ENCODE peak calls at places on chromosomes 2 and 18, in nine cellular contexts. U is stomach, I is ovary, P is A549, K is HepG2, Q is tibial nerve, N is GM12878, Y is K562, W is H1. X is an unnamed sample.

GRCh38 chr18:63376493-63377053 is 9.6 kb upstream of the KDSR start:
- DNase-seq in K (no peak), W (no peak), U (no peak), N (no peak), I (no peak), Q (no peak), Y (no peak), P (no peak), X (no peak)

GRCh38 chr2:113176696-113177355 is 3.1 kb downstream of the PSD4 start:
- DNase-seq in W (no peak), Y (no peak), P (no peak), U (no peak), Q (no peak), I (no peak), N (no peak), K (no peak), X (no peak)

GRCh38 chr2:218605438-218605837 is 2.3 kb upstream of the PLCD4 start:
- DNase-seq in Y (no peak), K (no peak), W (no peak), P (no peak), U (no peak), N (no peak), I (no peak), Q (no peak), X (no peak)

GRCh38 chr2:45184606-45185005 is 175.4 kb upstream of the SIX2 start:
- DNase-seq in N (no peak), U (no peak), Q (no peak), P (peak; percentile 29), Y (no peak), K (no peak), I (no peak), W (no peak), X (no peak)

GRCh38 chr2:20657522-20658235 is 6.8 kb upstream of the HS1BP3 start:
- DNase-seq in Q (no peak), Y (no peak), U (no peak), N (no peak), K (no peak), I (peak; percentile 21), P (no peak), W (no peak), X (no peak)

GRCh38 chr2:102708847-102709559 is 52.8 kb upstream of the TMEM182 start:
- DNase-seq in K (peak; percentile 80), W (no peak), Y (no peak), Q (no peak), N (no peak), P (peak; percentile 76), I (no peak), U (no peak), X (no peak)

GRCh38 chr2:8134105-8134903 is 547.6 kb upstream of the ID2 start:
- DNase-seq in N (no peak), U (no peak), W (no peak), I (no peak), Q (no peak), K (peak; percentile 60), P (no peak), Y (no peak), X (no peak)

GRCh38 chr2:171260471-171261424 is 100.1 kb upstream of the TLK1 start:
- DNase-seq in P (no peak), K (peak; percentile 32), I (no peak), Y (no peak), Q (no peak), W (peak; percentile 53), U (no peak), N (peak; percentile 55), X (no peak)

GRCh38 chr2:234881413-234882241 is 70.2 kb upstream of the SH3BP4 start:
- DNase-seq in Y (peak; percentile 97), N (no peak), Q (peak; percentile 64), W (peak; percentile 64), P (peak; percentile 94), I (peak; percentile 95), U (peak; percentile 88), K (peak; percentile 98), X (peak; percentile 72)

GRCh38 chr2:29228947-29229346 is 113.7 kb downstream of the CLIP4 start:
- DNase-seq in N (no peak), Y (no peak), P (no peak), U (no peak), I (no peak), W (no peak), K (no peak), Q (no peak), X (no peak)

GRCh38 chr2:162317910-162318279 is 589 bp downstream of the IFIH1 start:
- DNase-seq in P (no peak), K (no peak), U (peak; percentile 33), I (peak; percentile 47), N (no peak), Y (no peak), W (no peak), Q (no peak), X (no peak)

GRCh38 chr2:197975956-197976519 is 171.6 kb downstream of the PLCL1 start:
- DNase-seq in Q (no peak), Y (no peak), I (no peak), U (no peak), N (no peak), W (no peak), K (no peak), P (no peak), X (no peak)

GRCh38 chr2:197972587-197972986 is 168.2 kb downstream of the PLCL1 start:
- DNase-seq in P (no peak), W (no peak), U (no peak), K (no peak), Y (no peak), Q (no peak), N (no peak), I (no peak), X (no peak)

GRCh38 chr2:197973772-197974171 is 169.4 kb downstream of the PLCL1 start:
- DNase-seq in I (no peak), Y (no peak), N (no peak), U (no peak), P (no peak), W (no peak), Q (no peak), K (no peak), X (no peak)

GRCh38 chr2:197969391-197969893 is 165.0 kb downstream of the PLCL1 start:
- DNase-seq in N (no peak), Q (no peak), U (no peak), Y (peak; percentile 11), I (no peak), P (no peak), W (no peak), K (no peak), X (no peak)

GRCh38 chr2:197972017-197972416 is 167.6 kb downstream of the PLCL1 start:
- DNase-seq in U (peak; percentile 43), K (no peak), W (no peak), N (no peak), Q (peak; percentile 87), Y (no peak), I (no peak), P (no peak), X (peak; percentile 74)
- TF ChIP-seq EP300 in U (no peak), K (no peak), W (no peak), N (no peak), Q (peak; percentile 79), Y (no peak), I (no peak), P (no peak), X (no peak)

DNA sequence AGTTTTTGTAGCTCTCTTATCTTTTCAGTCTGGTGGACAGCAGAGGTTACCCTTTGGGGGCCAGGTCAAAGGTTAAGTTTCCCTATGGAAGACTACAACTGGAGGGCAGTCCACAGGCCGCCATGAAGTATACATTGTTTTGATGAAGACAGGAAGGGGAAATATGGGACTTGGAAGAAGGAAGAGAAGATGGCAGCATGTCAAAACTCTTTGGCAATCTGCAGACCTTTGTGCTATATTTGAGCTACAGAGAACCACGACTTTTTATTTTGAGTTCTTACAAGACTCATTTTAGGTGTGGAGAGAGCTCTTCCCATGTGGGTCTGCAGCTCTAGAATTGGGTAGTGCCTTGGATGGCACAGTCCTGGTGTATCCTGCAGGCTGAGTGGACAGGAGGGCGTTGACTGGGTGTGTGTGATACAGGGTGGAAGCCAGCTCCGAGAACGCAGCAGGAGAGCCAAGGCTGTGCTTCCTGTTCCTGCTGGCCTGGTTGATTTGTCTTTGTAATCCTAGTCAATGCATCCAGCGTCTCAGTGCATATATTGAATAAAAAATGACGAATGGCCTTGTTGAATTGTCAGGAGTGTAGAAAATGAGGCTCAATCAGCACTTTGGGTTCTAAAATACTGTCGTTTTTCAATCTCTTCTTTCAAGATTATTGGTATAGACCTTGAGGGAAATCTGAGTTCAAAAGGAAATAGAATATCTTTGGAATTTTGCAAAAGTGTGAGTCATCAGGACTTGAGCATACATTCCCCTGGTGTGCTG is 11.5 kb downstream of the ITGA6 start:
- DNase-seq in K (no peak), W (no peak), I (no peak), N (no peak), Q (no peak), Y (no peak), P (peak; percentile 50), U (peak; percentile 65), X (no peak)
- H3K4me3 ChIP-seq in K (no peak overlapping the region), W (no peak overlapping the region), I (no peak overlapping the region), N (no peak overlapping the region), Q (no peak overlapping the region), Y (no peak overlapping the region), P (peak overlapping the region; percentile 6), U (no peak overlapping the region), X (no peak overlapping the region)

GRCh38 chr2:241988146-241988545 is 118.6 kb downstream of the RTP5 start:
- DNase-seq in U (no peak), I (no peak), Y (no peak), N (no peak), W (no peak), K (no peak), Q (no peak), P (no peak), X (no peak)

GRCh38 chr2:241986836-241987641 is 117.5 kb downstream of the RTP5 start:
- DNase-seq in Y (no peak), P (no peak), W (no peak), Q (no peak), I (no peak), K (no peak), U (no peak), N (no peak), X (no peak)

GRCh38 chr2:241990466-241990865 is 120.9 kb downstream of the RTP5 start:
- DNase-seq in K (no peak), N (no peak), P (no peak), Y (no peak), W (no peak), I (no peak), Q (no peak), U (no peak), X (no peak)

GRCh38 chr2:241987726-241988125 is 118.2 kb downstream of the RTP5 start:
- DNase-seq in K (no peak), N (no peak), Q (no peak), I (no peak), U (no peak), Y (no peak), W (no peak), P (no peak), X (no peak)

DNA sequence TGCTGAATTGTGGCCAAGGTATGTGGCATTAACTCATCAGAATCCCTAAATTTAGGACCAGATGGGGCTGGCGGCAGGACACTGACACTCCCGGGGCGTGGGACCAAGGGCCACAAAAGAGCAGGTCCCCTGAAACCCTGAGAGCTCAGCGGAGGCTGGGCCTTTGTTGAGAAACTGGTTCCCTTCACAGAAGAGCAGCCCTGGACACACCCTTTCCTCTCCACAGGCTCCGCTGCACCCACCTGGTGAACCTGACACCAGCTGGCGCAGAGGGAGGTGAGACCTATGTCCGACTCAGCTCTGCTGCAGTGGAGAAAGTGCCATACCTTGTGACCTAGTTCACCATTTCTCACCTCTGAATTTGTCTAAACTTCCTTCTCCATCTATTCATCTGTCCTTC is 119.5 kb downstream of the RTP5 start:
- DNase-seq in P (no peak), I (no peak), Q (no peak), U (peak; percentile 20), K (no peak), W (no peak), N (no peak), Y (no peak), X (no peak)
- TF ChIP-seq EP300 in P (no peak), I (no peak), Q (no peak), U (no peak), K (no peak), W (no peak), N (no peak), Y (no peak), X (no peak)

GRCh38 chr2:3661149-3661660 is 3.2 kb downstream of the ALLC start:
- DNase-seq in N (no peak), I (peak; percentile 7), Q (no peak), W (no peak), Y (no peak), U (no peak), P (no peak), K (no peak), X (no peak)
- H3K4me3 ChIP-seq in N (no peak overlapping the region), I (no peak overlapping the region), Q (no peak overlapping the region), W (no peak overlapping the region), Y (no peak overlapping the region), U (no peak overlapping the region), P (no peak overlapping the region), K (no peak overlapping the region), X (no peak overlapping the region)